ENCODE peak calls at places on chromosomes 11 and 22, in nine cellular contexts. Y is HepG2, S is endothelial cell of umbilical vein, L is GM23338, W is transverse colon, X is SK-N-SH, R is HCT116, Q is sigmoid colon, J is prostate gland. V is an unnamed sample.

GRCh38 chr11:98056945-98057344 is 963.8 kb upstream of the CNTN5 start:
- DNase-seq in Y (no peak), S (no peak), L (no peak), W (no peak), X (no peak), R (no peak), Q (no peak), J (no peak), V (no peak)

GRCh38 chr22:50727678-50728522 is 10.1 kb upstream of the ACR start:
- DNase-seq in Y (no peak), S (no peak), L (no peak), W (no peak), X (no peak), R (no peak), Q (peak; percentile 46), J (no peak), V (no peak)

GRCh38 chr11:39374963-39375698 is 2084.3 kb downstream of the LRRC4C start:
- DNase-seq in Y (peak; percentile 1), S (peak; percentile 2), L (peak; percentile 53), W (no peak), X (peak; percentile 20), R (peak; percentile 10), Q (no peak), J (no peak), V (no peak)

GRCh38 chr11:92048415-92048814 is 176.2 kb upstream of the FAT3 start:
- DNase-seq in Y (no peak), S (no peak), L (no peak), W (no peak), X (no peak), R (no peak), Q (no peak), J (no peak), V (no peak)

GRCh38 chr22:21755855-21756284 is 20.3 kb upstream of the YPEL1 start:
- DNase-seq in Y (peak; percentile 18), S (peak; percentile 49), L (no peak), W (no peak), X (no peak), R (no peak), Q (no peak), J (no peak), V (no peak)

GRCh38 chr11:75112200-75112599 is 15.5 kb upstream of the OR2AT4 start:
- DNase-seq in Y (no peak), S (no peak), L (no peak), W (no peak), X (no peak), R (no peak), Q (no peak), J (no peak), V (no peak)

GRCh38 chr11:118060879-118061278 is 16.0 kb upstream of the TMPRSS4 start:
- DNase-seq in Y (no peak), S (no peak), L (no peak), W (peak; percentile 29), X (no peak), R (no peak), Q (peak; percentile 64), J (no peak), V (no peak)

GRCh38 chr11:95100856-95101507 is 11.3 kb downstream of the ENDOD1 start:
- DNase-seq in Y (no peak), S (peak; percentile 39), L (no peak), W (no peak), X (no peak), R (no peak), Q (no peak), J (no peak), V (no peak)

GRCh38 chr11:129997513-129997912 is 5.1 kb downstream of the PRDM10 start:
- DNase-seq in Y (no peak), S (no peak), L (no peak), W (no peak), X (no peak), R (no peak), Q (no peak), J (no peak), V (no peak)

GRCh38 chr22:22731374-22731676 is 86.9 kb downstream of the GGTLC2 start:
- DNase-seq in Y (no peak), S (no peak), L (no peak), W (no peak), X (no peak), R (no peak), Q (no peak), J (no peak), V (no peak)

GRCh38 chr22:23696326-23696851 is 5.6 kb downstream of the RGL4 start:
- DNase-seq in Y (no peak), S (no peak), L (no peak), W (peak; percentile 52), X (no peak), R (no peak), Q (no peak), J (no peak), V (no peak)

GRCh38 chr11:57294225-57295131 is 30.3 kb downstream of the TNKS1BP1 start:
- DNase-seq in Y (no peak), S (peak; percentile 74), L (no peak), W (peak; percentile 47), X (no peak), R (no peak), Q (no peak), J (peak; percentile 54), V (no peak)

GRCh38 chr11:16543642-16544041 is 187.3 kb upstream of the SOX6 start:
- DNase-seq in Y (no peak), S (no peak), L (no peak), W (no peak), X (no peak), R (no peak), Q (no peak), J (no peak), V (no peak)

GRCh38 chr22:16781764-16782329 is 43.4 kb downstream of the XKR3 start:
- DNase-seq in Y (no peak), S (no peak), L (no peak), W (no peak), X (no peak), R (no peak), Q (no peak), J (no peak), V (no peak)

GRCh38 chr22:16783453-16783852 is 41.8 kb downstream of the XKR3 start:
- DNase-seq in Y (no peak), S (no peak), L (no peak), W (no peak), X (no peak), R (no peak), Q (no peak), J (no peak), V (no peak)

GRCh38 chr22:16781074-16781763 is 44.0 kb downstream of the XKR3 start:
- DNase-seq in Y (no peak), S (no peak), L (no peak), W (no peak), X (no peak), R (no peak), Q (no peak), J (no peak), V (no peak)

GRCh38 chr22:16783930-16784354 is 41.3 kb downstream of the XKR3 start:
- DNase-seq in Y (peak; percentile 5), S (no peak), L (peak; percentile 71), W (no peak), X (peak; percentile 9), R (peak; percentile 8), Q (no peak), J (no peak), V (no peak)
- TF ChIP-seq CTCF in Y (peak; percentile 4), S (no peak), L (peak; percentile 41), W (no peak), X (peak; percentile 60), R (peak; percentile 73), Q (no peak), J (no peak), V (no peak)

DNA sequence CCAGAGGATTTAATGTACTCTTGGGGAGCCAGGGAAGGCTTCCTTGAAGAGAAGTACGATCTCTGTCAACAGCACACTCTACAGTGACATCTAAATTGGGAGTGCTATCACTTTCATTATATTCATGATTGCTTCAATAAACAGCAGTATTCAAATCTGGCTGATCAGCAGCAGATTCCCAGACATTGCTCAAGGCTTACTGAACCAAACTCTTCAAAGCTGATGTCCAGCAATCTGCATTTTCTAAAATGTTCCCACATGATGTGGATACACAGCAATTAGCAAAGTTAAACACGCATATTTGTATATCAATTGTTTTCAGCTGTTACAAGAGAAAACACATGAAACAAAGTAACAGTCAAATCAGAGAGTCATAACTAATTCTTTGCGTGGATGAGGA is 44.1 kb downstream of the SYTL2 start:
- DNase-seq in Y (no peak), S (no peak), L (no peak), W (no peak), X (no peak), R (no peak), Q (no peak), J (no peak), V (no peak)
- TF ChIP-seq POLR2AphosphoS5 in Y (no peak), S (no peak), L (no peak), W (no peak), X (no peak), R (no peak), Q (no peak), J (no peak), V (no peak)

GRCh38 chr11:134017773-134018430 is 51.0 kb upstream of the JAM3 start:
- DNase-seq in Y (no peak), S (no peak), L (no peak), W (no peak), X (no peak), R (no peak), Q (no peak), J (no peak), V (no peak)
- H3K27ac ChIP-seq in Y (no peak overlapping the region), S (no peak overlapping the region), L (no peak overlapping the region), W (no peak overlapping the region), X (no peak overlapping the region), R (no peak overlapping the region), Q (no peak overlapping the region), J (no peak overlapping the region), V (no peak overlapping the region)

GRCh38 chr22:17213976-17214375 is 5.3 kb downstream of the ADA2 start:
- DNase-seq in Y (peak; percentile 21), S (peak; percentile 40), L (peak; percentile 79), W (peak; percentile 69), X (no peak), R (peak; percentile 40), Q (peak; percentile 70), J (peak; percentile 19), V (no peak)

GRCh38 chr22:17214416-17215043 is 4.7 kb downstream of the ADA2 start:
- DNase-seq in Y (no peak), S (no peak), L (no peak), W (no peak), X (no peak), R (no peak), Q (no peak), J (no peak), V (no peak)

GRCh38 chr22:17218341-17218740 is 894 bp downstream of the ADA2 start:
- DNase-seq in Y (no peak), S (no peak), L (no peak), W (no peak), X (no peak), R (no peak), Q (no peak), J (no peak), V (no peak)

GRCh38 chr22:17222503-17222902 is 3.3 kb upstream of the ADA2 start:
- DNase-seq in Y (no peak), S (no peak), L (no peak), W (no peak), X (no peak), R (no peak), Q (no peak), J (no peak), V (no peak)

GRCh38 chr22:17217179-17217578 is 2.1 kb downstream of the ADA2 start:
- DNase-seq in Y (no peak), S (no peak), L (peak; percentile 86), W (no peak), X (no peak), R (no peak), Q (no peak), J (no peak), V (no peak)
- TF ChIP-seq CTCF in Y (no peak), S (no peak), L (no peak), W (no peak), X (no peak), R (no peak), Q (no peak), J (no peak), V (no peak)